ENCODE peak calls at places on chromosome 3, in six cellular contexts. One of them, this sample, is unnamed. For H3K27me3, the result is how much of the 10 kb centered on the place peaks cover.

GRCh38 chr3:80384811-80385210 is 617.0 kb upstream of the ROBO1 start:
- DNase-seq in HCT116: no peak
- DNase-seq in SK-N-SH: no peak
- DNase-seq in GM23338: no peak
- DNase-seq in Panc1: no peak
- DNase-seq in K562: no peak
- DNase-seq in this sample: no peak

GRCh38 chr3:154921351-154921750 is 158.8 kb upstream of the MME start:
- DNase-seq in SK-N-SH: no peak
- DNase-seq in K562: no peak
- DNase-seq in GM23338: peak
- DNase-seq in Panc1: no peak
- DNase-seq in HCT116: no peak
- DNase-seq in this sample: no peak

GRCh38 chr3:66206806-66207205 is 14.0 kb upstream of the SLC25A26 start:
- DNase-seq in Panc1: no peak
- DNase-seq in GM23338: peak
- DNase-seq in SK-N-SH: no peak
- DNase-seq in K562: no peak
- DNase-seq in HCT116: no peak
- DNase-seq in this sample: no peak

GRCh38 chr3:43883729-43884396 is 193.1 kb downstream of the ABHD5 start:
- DNase-seq in SK-N-SH: no peak
- DNase-seq in GM23338: no peak
- DNase-seq in HCT116: no peak
- DNase-seq in Panc1: no peak
- DNase-seq in K562: no peak
- DNase-seq in this sample: no peak

GRCh38 chr3:64340636-64341240 is 115.5 kb upstream of the PRICKLE2 start:
- DNase-seq in GM23338: no peak
- DNase-seq in Panc1: no peak
- DNase-seq in HCT116: no peak
- DNase-seq in K562: no peak
- DNase-seq in SK-N-SH: no peak
- DNase-seq in this sample: no peak

GRCh38 chr3:194396897-194397756 is 1.9 kb downstream of the GP5 start:
- DNase-seq in SK-N-SH: no peak
- DNase-seq in K562: no peak
- DNase-seq in GM23338: peak
- DNase-seq in HCT116: no peak
- DNase-seq in Panc1: no peak
- DNase-seq in this sample: peak

GRCh38 chr3:59885103-59885502 is 835.3 kb upstream of the CFAP20DC start:
- DNase-seq in HCT116: no peak
- DNase-seq in GM23338: no peak
- DNase-seq in Panc1: no peak
- DNase-seq in SK-N-SH: no peak
- DNase-seq in K562: no peak
- DNase-seq in this sample: peak

GRCh38 chr3:76505202-76505875 is 534.6 kb upstream of the ROBO2 start:
- DNase-seq in GM23338: no peak
- DNase-seq in Panc1: no peak
- DNase-seq in SK-N-SH: no peak
- DNase-seq in HCT116: no peak
- DNase-seq in K562: no peak
- DNase-seq in this sample: no peak

GRCh38 chr3:152417181-152417580 is 148.5 kb downstream of the MBNL1 start:
- DNase-seq in K562: no peak
- DNase-seq in SK-N-SH: no peak
- DNase-seq in GM23338: no peak
- DNase-seq in Panc1: no peak
- DNase-seq in HCT116: no peak
- DNase-seq in this sample: no peak

GRCh38 chr3:33441322-33441976 is 1.2 kb upstream of the UBP1 start:
- DNase-seq in HCT116: no peak
- DNase-seq in K562: no peak
- DNase-seq in GM23338: no peak
- DNase-seq in Panc1: no peak
- DNase-seq in SK-N-SH: no peak
- DNase-seq in this sample: no peak

GRCh38 chr3:29922990-29923746 is 642.3 kb downstream of the RBMS3 start:
- DNase-seq in GM23338: no peak
- DNase-seq in SK-N-SH: peak
- DNase-seq in K562: no peak
- DNase-seq in Panc1: no peak
- DNase-seq in HCT116: peak
- DNase-seq in this sample: no peak

GRCh38 chr3:10770547-10770946 is 45.5 kb upstream of the SLC6A11 start:
- DNase-seq in K562: no peak
- DNase-seq in HCT116: no peak
- DNase-seq in SK-N-SH: no peak
- DNase-seq in Panc1: no peak
- DNase-seq in GM23338: no peak
- DNase-seq in this sample: no peak

GRCh38 chr3:146124141-146124801 is 36.7 kb downstream of the PLOD2 start:
- DNase-seq in HCT116: no peak
- DNase-seq in SK-N-SH: no peak
- DNase-seq in Panc1: no peak
- DNase-seq in GM23338: no peak
- DNase-seq in K562: no peak
- DNase-seq in this sample: no peak

GRCh38 chr3:10950476-10951294 is 41.9 kb upstream of the SLC6A1 start:
- DNase-seq in HCT116: peak
- DNase-seq in Panc1: no peak
- DNase-seq in GM23338: peak
- DNase-seq in K562: peak
- DNase-seq in SK-N-SH: peak
- DNase-seq in this sample: no peak

GRCh38 chr3:128390867-128391266 is 75.8 kb downstream of the DNAJB8 start:
- DNase-seq in K562: no peak
- DNase-seq in Panc1: no peak
- DNase-seq in HCT116: no peak
- DNase-seq in GM23338: no peak
- DNase-seq in SK-N-SH: no peak
- DNase-seq in this sample: no peak

GRCh38 chr3:157098823-157099185 is 61.1 kb downstream of the CCNL1 start:
- DNase-seq in GM23338: no peak
- DNase-seq in SK-N-SH: no peak
- DNase-seq in K562: no peak
- DNase-seq in Panc1: no peak
- DNase-seq in HCT116: no peak
- DNase-seq in this sample: no peak

GRCh38 chr3:14141602-14142315 is 16.9 kb downstream of the TMEM43 start:
- DNase-seq in Panc1: no peak
- DNase-seq in K562: no peak
- DNase-seq in HCT116: no peak
- DNase-seq in SK-N-SH: no peak
- DNase-seq in GM23338: no peak
- DNase-seq in this sample: no peak
- TF ChIP-seq REST in Panc1: no peak
- TF ChIP-seq REST in K562: no peak
- TF ChIP-seq REST in HCT116: no peak
- TF ChIP-seq REST in SK-N-SH: no peak
- TF ChIP-seq REST in GM23338: no peak
- TF ChIP-seq REST in this sample: no peak

GRCh38 chr3:70519005-70519404 is 206.6 kb upstream of the MDFIC2 start:
- DNase-seq in GM23338: no peak
- DNase-seq in K562: no peak
- DNase-seq in Panc1: no peak
- DNase-seq in HCT116: no peak
- DNase-seq in SK-N-SH: no peak
- DNase-seq in this sample: no peak

GRCh38 chr3:70519913-70520659 is 207.6 kb upstream of the MDFIC2 start:
- DNase-seq in GM23338: no peak
- DNase-seq in SK-N-SH: no peak
- DNase-seq in K562: no peak
- DNase-seq in HCT116: no peak
- DNase-seq in Panc1: no peak
- DNase-seq in this sample: no peak

DNA sequence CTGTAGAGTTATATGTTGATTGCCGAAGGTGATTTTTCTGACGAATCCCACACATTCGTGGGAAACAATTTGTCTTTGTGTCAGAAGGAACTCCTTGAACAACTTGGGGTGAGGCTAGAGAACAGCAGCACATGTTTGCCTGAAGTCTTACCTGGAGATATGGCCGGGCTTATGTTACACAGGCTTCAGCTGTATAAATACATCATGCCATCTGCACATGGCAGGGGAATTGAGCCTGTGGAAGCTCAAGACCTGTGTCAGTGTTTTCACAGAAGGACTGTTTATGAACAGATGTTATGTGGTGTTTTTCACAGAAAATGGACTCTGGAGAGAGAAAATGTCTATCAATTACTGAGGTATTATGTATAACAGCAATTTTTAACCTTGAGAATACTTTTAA is 203.6 kb upstream of the MDFIC2 start:
- DNase-seq in GM23338: no peak
- DNase-seq in Panc1: no peak
- DNase-seq in HCT116: no peak
- DNase-seq in SK-N-SH: no peak
- DNase-seq in K562: no peak
- DNase-seq in this sample: no peak
- H3K27me3 ChIP-seq in GM23338: under half
- H3K27me3 ChIP-seq in Panc1: under half
- H3K27me3 ChIP-seq in HCT116: under half
- H3K27me3 ChIP-seq in SK-N-SH: under half
- H3K27me3 ChIP-seq in K562: under half
- H3K27me3 ChIP-seq in this sample: under half

DNA sequence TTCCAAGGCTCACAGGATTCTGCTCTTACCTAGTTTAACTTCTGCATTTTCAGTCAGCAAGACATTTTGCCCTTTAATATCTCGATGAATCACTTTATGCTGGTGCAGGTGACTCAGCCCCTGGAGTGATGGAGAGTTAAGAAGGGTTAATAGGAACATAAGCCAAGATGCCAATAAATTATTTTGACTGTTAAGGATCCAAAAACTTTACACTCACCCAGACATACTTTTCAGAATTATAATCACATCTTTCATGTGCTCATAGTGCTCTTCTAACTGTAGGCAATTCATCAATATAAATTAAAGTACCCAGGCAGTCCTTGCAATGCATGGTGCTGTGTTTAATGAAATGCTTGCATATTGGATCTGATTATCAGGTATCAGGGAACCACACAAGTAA is 164.1 kb upstream of the SLC2A2 start:
- DNase-seq in HCT116: no peak
- DNase-seq in SK-N-SH: no peak
- DNase-seq in K562: no peak
- DNase-seq in Panc1: no peak
- DNase-seq in GM23338: no peak
- DNase-seq in this sample: no peak
- TF ChIP-seq REST in HCT116: no peak
- TF ChIP-seq REST in SK-N-SH: no peak
- TF ChIP-seq REST in K562: no peak
- TF ChIP-seq REST in Panc1: no peak
- TF ChIP-seq REST in GM23338: no peak
- TF ChIP-seq REST in this sample: no peak

GRCh38 chr3:160226026-160226739 is 961 bp downstream of the C3orf80 start:
- DNase-seq in K562: peak
- DNase-seq in GM23338: peak
- DNase-seq in Panc1: no peak
- DNase-seq in SK-N-SH: peak
- DNase-seq in HCT116: no peak
- DNase-seq in this sample: no peak
- H3K27me3 ChIP-seq in K562: under half
- H3K27me3 ChIP-seq in GM23338: half or more
- H3K27me3 ChIP-seq in Panc1: half or more
- H3K27me3 ChIP-seq in SK-N-SH: under half
- H3K27me3 ChIP-seq in HCT116: under half
- H3K27me3 ChIP-seq in this sample: under half

GRCh38 chr3:138049157-138049919 is 39.4 kb downstream of the CLDN18 start:
- DNase-seq in Panc1: no peak
- DNase-seq in HCT116: no peak
- DNase-seq in GM23338: peak
- DNase-seq in SK-N-SH: no peak
- DNase-seq in K562: peak
- DNase-seq in this sample: no peak

GRCh38 chr3:138054057-138054456 is 44.1 kb downstream of the CLDN18 start:
- DNase-seq in HCT116: no peak
- DNase-seq in SK-N-SH: no peak
- DNase-seq in Panc1: no peak
- DNase-seq in GM23338: no peak
- DNase-seq in K562: no peak
- DNase-seq in this sample: no peak

GRCh38 chr3:138057384-138057783 is 47.4 kb downstream of the CLDN18 start:
- DNase-seq in GM23338: no peak
- DNase-seq in Panc1: no peak
- DNase-seq in SK-N-SH: no peak
- DNase-seq in HCT116: no peak
- DNase-seq in K562: no peak
- DNase-seq in this sample: no peak

GRCh38 chr3:138047596-138048195 is 37.7 kb downstream of the CLDN18 start:
- DNase-seq in K562: no peak
- DNase-seq in GM23338: no peak
- DNase-seq in Panc1: no peak
- DNase-seq in HCT116: no peak
- DNase-seq in SK-N-SH: no peak
- DNase-seq in this sample: no peak

GRCh38 chr3:138051946-138052802 is 42.2 kb downstream of the CLDN18 start:
- DNase-seq in K562: peak
- DNase-seq in HCT116: peak
- DNase-seq in SK-N-SH: peak
- DNase-seq in Panc1: peak
- DNase-seq in GM23338: peak
- DNase-seq in this sample: no peak
- TF ChIP-seq REST in K562: no peak
- TF ChIP-seq REST in HCT116: no peak
- TF ChIP-seq REST in SK-N-SH: no peak
- TF ChIP-seq REST in Panc1: no peak
- TF ChIP-seq REST in GM23338: no peak
- TF ChIP-seq REST in this sample: no peak

DNA sequence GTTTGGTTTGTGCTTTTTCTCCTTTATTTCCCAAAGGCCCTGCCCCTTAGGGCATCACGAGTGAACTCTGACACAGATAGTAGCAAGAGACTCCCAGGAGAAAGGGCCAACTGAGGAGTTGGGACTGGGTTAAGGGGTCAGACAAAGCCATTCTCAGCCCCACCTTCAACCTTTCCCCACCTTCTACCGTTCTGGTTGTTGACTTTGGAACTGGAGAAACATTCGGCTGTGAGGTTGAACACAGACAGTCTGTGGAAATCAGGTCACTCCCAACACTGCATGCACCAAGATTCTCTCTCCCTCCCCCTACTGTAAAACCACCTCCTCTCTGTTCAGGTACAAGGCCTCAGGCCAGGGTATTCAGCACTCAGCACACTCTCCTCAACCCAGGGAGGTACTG is 3.9 kb upstream of the BDH1 start:
- DNase-seq in SK-N-SH: no peak
- DNase-seq in Panc1: no peak
- DNase-seq in GM23338: no peak
- DNase-seq in K562: no peak
- DNase-seq in HCT116: no peak
- DNase-seq in this sample: no peak
- H3K27me3 ChIP-seq in SK-N-SH: under half
- H3K27me3 ChIP-seq in Panc1: under half
- H3K27me3 ChIP-seq in GM23338: under half
- H3K27me3 ChIP-seq in K562: under half
- H3K27me3 ChIP-seq in HCT116: under half
- H3K27me3 ChIP-seq in this sample: under half

This sample was measured in HL-60.